ENCODE peak calls at places on chromosomes 11 and 22, in six cellular contexts. B is IMR-90; O is GM10248; Z is adrenal gland; M is ascending aorta; Q is CD4-positive, alpha-beta T cell. H is an unnamed sample.

GRCh38 chr11:502288-503178 is 4.5 kb downstream of the RNH1 start:
- DNase-seq in B (no peak), O (no peak), Z (peak; percentile 37), M (peak; percentile 61), Q (no peak), H (no peak)

GRCh38 chr11:1202776-1203504 is 19.9 kb upstream of the MUC5B start:
- DNase-seq in B (peak; percentile 12), O (peak; percentile 88), Z (peak; percentile 61), M (peak; percentile 68), Q (peak; percentile 47), H (peak; percentile 38)

GRCh38 chr22:36027960-36028645 is 521 bp downstream of the RBFOX2 start:
- DNase-seq in B (no peak), O (peak; percentile 29), Z (peak; percentile 45), M (peak; percentile 66), Q (no peak), H (no peak)

GRCh38 chr11:10329356-10329755 is 24.5 kb downstream of the ADM start:
- DNase-seq in B (no peak), O (no peak), Z (no peak), M (no peak), Q (no peak), H (no peak)

GRCh38 chr11:73393479-73394415 is 17.5 kb downstream of the RELT start:
- DNase-seq in B (peak; percentile 82), O (peak; percentile 82), Z (peak; percentile 84), M (peak; percentile 88), Q (peak; percentile 58), H (peak; percentile 55)

GRCh38 chr11:104694259-104695070 is 203.8 kb downstream of the CASP12 start:
- DNase-seq in B (peak; percentile 88), O (no peak), Z (peak; percentile 27), M (no peak), Q (no peak), H (no peak)

GRCh38 chr11:119108151-119108856 is 1.2 kb downstream of the C2CD2L start:
- DNase-seq in B (peak; percentile 27), O (peak; percentile 51), Z (no peak), M (no peak), Q (no peak), H (no peak)

GRCh38 chr11:72598901-72599300 is 75.3 kb downstream of the PDE2A start:
- DNase-seq in B (peak; percentile 21), O (no peak), Z (peak; percentile 80), M (no peak), Q (no peak), H (no peak)

GRCh38 chr11:45704635-45705034 is 39.2 kb upstream of the CHST1 start:
- DNase-seq in B (no peak), O (no peak), Z (no peak), M (no peak), Q (no peak), H (no peak)

GRCh38 chr11:12642040-12642439 is 32.2 kb upstream of the TEAD1 start:
- DNase-seq in B (peak; percentile 68), O (no peak), Z (no peak), M (no peak), Q (no peak), H (no peak)

GRCh38 chr22:49973018-49973965 is 12.7 kb downstream of the PIM3 start:
- DNase-seq in B (no peak), O (no peak), Z (no peak), M (no peak), Q (no peak), H (peak; percentile 17)

GRCh38 chr22:36730176-36730858 is 26.8 kb upstream of the CACNG2 start:
- DNase-seq in B (no peak), O (no peak), Z (peak; percentile 1), M (peak; percentile 56), Q (no peak), H (no peak)

GRCh38 chr11:132131051-132131450 is 760.6 kb downstream of the NTM start:
- DNase-seq in B (no peak), O (no peak), Z (no peak), M (no peak), Q (no peak), H (no peak)

GRCh38 chr11:119964136-119965025 is 173.5 kb downstream of the TRIM29 start:
- DNase-seq in B (no peak), O (no peak), Z (no peak), M (peak; percentile 41), Q (no peak), H (no peak)

GRCh38 chr22:25680949-25681348 is 61.0 kb upstream of the MYO18B start:
- DNase-seq in B (no peak), O (no peak), Z (no peak), M (no peak), Q (no peak), H (no peak)

GRCh38 chr22:39622881-39623367 is 52.4 kb downstream of the CACNA1I start:
- DNase-seq in B (peak; percentile 9), O (peak; percentile 72), Z (peak; percentile 61), M (no peak), Q (peak; percentile 59), H (peak; percentile 61)

GRCh38 chr22:45441158-45441557 is 27.7 kb downstream of the RIBC2 start:
- DNase-seq in B (peak; percentile 68), O (peak; percentile 50), Z (peak; percentile 52), M (peak; percentile 81), Q (no peak), H (no peak)

GRCh38 chr22:36156515-36157419 is 3.8 kb downstream of the APOL3 start:
- DNase-seq in B (peak; percentile 77), O (no peak), Z (peak; percentile 94), M (peak; percentile 96), Q (peak; percentile 71), H (peak; percentile 90)

GRCh38 chr11:9078113-9079041 is 13.0 kb downstream of the SCUBE2 start:
- DNase-seq in B (peak; percentile 34), O (no peak), Z (no peak), M (no peak), Q (no peak), H (no peak)

GRCh38 chr11:44298862-44299261 is 11.1 kb downstream of the ALX4 start:
- DNase-seq in B (no peak), O (no peak), Z (no peak), M (no peak), Q (no peak), H (no peak)

GRCh38 chr11:80083561-80083960 is 642.7 kb upstream of the TENM4 start:
- DNase-seq in B (no peak), O (no peak), Z (no peak), M (no peak), Q (no peak), H (no peak)

GRCh38 chr11:1287928-1288327 is 21.5 kb downstream of the TOLLIP start:
- DNase-seq in B (no peak), O (no peak), Z (no peak), M (no peak), Q (no peak), H (no peak)

GRCh38 chr11:26134053-26134452 is 197.9 kb upstream of the ANO3 start:
- DNase-seq in B (no peak), O (no peak), Z (no peak), M (no peak), Q (no peak), H (no peak)
- TF ChIP-seq CTCF in B (no peak), O (no peak), Z (no peak), M (no peak), Q (no peak), H (no peak)

GRCh38 chr11:47271328-47271727 is 1.4 kb downstream of the MADD start:
- DNase-seq in B (no peak), O (no peak), Z (no peak), M (no peak), Q (no peak), H (no peak)

GRCh38 chr11:47269829-47270305 is at the start of gene MADD:
- DNase-seq in B (peak; percentile 78), O (peak; percentile 97), Z (peak; percentile 85), M (peak; percentile 90), Q (peak; percentile 84), H (peak; percentile 53)

GRCh38 chr11:47269002-47269828 is 718 bp upstream of the MADD start:
- DNase-seq in B (peak; percentile 82), O (peak; percentile 93), Z (peak; percentile 94), M (peak; percentile 94), Q (peak; percentile 76), H (peak; percentile 63)

GRCh38 chr11:47271961-47272661 is 2.2 kb downstream of the MADD start:
- DNase-seq in B (no peak), O (peak; percentile 36), Z (peak; percentile 57), M (no peak), Q (no peak), H (no peak)

DNA sequence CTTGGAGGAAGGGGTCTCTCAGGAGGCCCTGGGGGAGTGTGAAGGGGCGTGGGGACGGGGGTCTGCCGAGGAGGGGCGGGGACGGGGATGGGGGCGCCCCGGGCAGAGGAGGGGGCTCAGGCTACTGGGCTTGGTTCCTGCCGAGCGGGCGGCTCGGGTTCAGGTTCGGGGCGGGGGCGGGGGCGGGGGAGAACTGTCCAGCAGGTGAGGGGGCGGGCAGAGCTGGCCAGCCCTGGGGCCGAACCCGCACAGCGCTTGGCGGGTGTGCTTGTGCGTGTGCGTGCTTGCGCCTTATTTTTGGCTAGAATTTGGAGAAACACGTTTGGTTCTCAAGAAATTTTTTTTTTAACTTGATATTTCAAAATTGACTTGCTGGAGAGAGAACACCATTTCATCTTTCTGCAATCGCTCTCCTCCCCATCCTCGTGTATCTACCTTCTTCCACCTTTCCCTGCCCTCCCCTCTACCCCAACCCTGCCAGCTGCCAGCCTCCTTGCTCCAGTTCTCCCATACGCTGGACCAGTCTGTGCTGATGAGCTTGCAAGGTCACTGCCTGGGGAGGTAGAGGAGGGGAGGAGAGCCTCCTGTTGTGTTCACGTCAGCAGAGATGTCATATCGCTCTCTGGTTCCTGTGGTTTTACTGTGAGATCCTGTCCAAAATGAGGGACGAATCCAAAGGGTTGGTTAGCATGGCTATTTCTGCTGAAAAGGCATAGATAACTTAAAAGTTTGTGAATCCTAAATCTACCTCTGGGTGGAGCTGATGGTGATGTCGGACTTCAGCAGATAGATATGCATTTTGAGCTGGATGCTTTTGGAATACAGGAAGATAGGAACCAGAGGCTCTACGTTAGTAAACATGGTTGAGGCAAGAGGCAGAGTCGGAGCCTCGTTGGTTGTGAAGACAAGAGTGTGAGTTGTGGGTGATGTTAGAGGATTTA is 668 bp downstream of the MADD start:
- DNase-seq in B (peak; percentile 72), O (peak; percentile 24), Z (peak; percentile 61), M (no peak), Q (no peak), H (no peak)
- TF ChIP-seq CTCF in B (peak; percentile 16), O (peak; percentile 17), Z (no peak), M (no peak), Q (no peak), H (no peak)

DNA sequence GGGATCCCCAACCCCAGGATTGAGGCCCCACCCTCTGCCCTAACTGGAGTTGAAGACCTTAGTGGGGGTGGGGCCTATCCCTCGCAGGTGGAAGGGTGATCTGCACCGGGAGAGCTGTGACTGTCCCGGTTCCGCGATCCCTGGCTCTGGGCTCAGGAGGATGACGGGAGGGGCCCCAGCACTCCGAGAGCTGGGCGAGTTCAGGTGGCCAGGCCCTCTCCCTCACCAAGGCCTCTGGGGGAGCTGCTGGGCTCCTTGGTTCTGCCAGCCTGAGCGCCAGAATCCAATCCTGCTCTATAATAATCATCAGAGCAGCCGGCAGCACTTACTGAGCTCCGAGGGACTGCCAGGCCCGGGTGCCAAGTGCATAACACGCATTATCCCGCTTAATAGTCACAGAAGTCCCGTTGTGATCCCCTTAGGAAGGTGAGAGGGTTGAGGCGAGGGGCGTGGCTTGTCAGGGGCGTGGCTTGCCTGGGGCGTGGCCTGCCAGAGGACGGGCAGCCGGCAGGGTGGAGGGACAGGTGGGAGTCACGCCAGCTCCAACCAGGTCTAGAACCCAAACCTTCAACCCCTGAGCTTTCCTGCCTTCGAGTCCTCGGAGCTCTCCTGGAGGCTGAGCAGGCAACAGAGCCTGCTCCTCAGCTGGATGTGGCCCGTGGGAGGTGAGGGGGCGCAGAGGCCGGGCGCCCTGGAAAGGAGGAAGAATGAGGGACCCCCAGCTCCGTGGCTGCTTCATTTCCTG is 7.2 kb upstream of the SYT7 start:
- DNase-seq in B (no peak), O (peak; percentile 58), Z (peak; percentile 44), M (no peak), Q (peak; percentile 47), H (no peak)
- TF ChIP-seq CTCF in B (peak; percentile 7), O (no peak), Z (no peak), M (no peak), Q (peak; percentile 23), H (no peak)

GRCh38 chr11:41301023-41301422 is 158.4 kb downstream of the LRRC4C start:
- DNase-seq in B (no peak), O (no peak), Z (no peak), M (no peak), Q (no peak), H (no peak)
- TF ChIP-seq CTCF in B (no peak), O (no peak), Z (no peak), M (no peak), Q (no peak), H (no peak)